ENCODE peak calls at places on chromosomes 2 and 18, in seven cellular contexts. One of them, this sample, is unnamed. For H3K4me1, the result is how much of the 10 kb centered on the place peaks cover.

GRCh38 chr2:37164757-37165156 is 8.0 kb upstream of the EIF2AK2 start:
- DNase-seq in body of pancreas: no peak
- DNase-seq in upper lobe of right lung: no peak
- DNase-seq in adrenal gland: no peak
- DNase-seq in ovary: no peak
- DNase-seq in psoas muscle: no peak
- DNase-seq in left lung: no peak
- DNase-seq in this sample: no peak

GRCh38 chr2:65974067-65974723 is 460.7 kb upstream of the MEIS1 start:
- DNase-seq in upper lobe of right lung: no peak
- DNase-seq in ovary: no peak
- DNase-seq in psoas muscle: no peak
- DNase-seq in body of pancreas: no peak
- DNase-seq in adrenal gland: no peak
- DNase-seq in left lung: no peak
- DNase-seq in this sample: no peak

GRCh38 chr2:37168217-37168981 is 11.6 kb upstream of the EIF2AK2 start:
- DNase-seq in body of pancreas: peak
- DNase-seq in left lung: peak
- DNase-seq in adrenal gland: peak
- DNase-seq in ovary: no peak
- DNase-seq in psoas muscle: no peak
- DNase-seq in upper lobe of right lung: no peak
- DNase-seq in this sample: peak

GRCh38 chr2:218877891-218878290 is 2.8 kb upstream of the WNT10A start:
- DNase-seq in psoas muscle: no peak
- DNase-seq in upper lobe of right lung: no peak
- DNase-seq in left lung: no peak
- DNase-seq in ovary: no peak
- DNase-seq in adrenal gland: no peak
- DNase-seq in body of pancreas: no peak
- DNase-seq in this sample: no peak

GRCh38 chr2:127569274-127570065 is 34.0 kb downstream of the MYO7B start:
- DNase-seq in psoas muscle: peak
- DNase-seq in ovary: no peak
- DNase-seq in upper lobe of right lung: peak
- DNase-seq in adrenal gland: peak
- DNase-seq in body of pancreas: no peak
- DNase-seq in left lung: no peak
- DNase-seq in this sample: no peak

GRCh38 chr2:38163006-38163405 is 87.1 kb upstream of the CYP1B1 start:
- DNase-seq in left lung: no peak
- DNase-seq in ovary: no peak
- DNase-seq in psoas muscle: no peak
- DNase-seq in adrenal gland: no peak
- DNase-seq in upper lobe of right lung: no peak
- DNase-seq in body of pancreas: no peak
- DNase-seq in this sample: no peak

GRCh38 chr2:98658816-98659486 is 50.6 kb downstream of the UNC50 start:
- DNase-seq in psoas muscle: no peak
- DNase-seq in left lung: no peak
- DNase-seq in upper lobe of right lung: no peak
- DNase-seq in adrenal gland: no peak
- DNase-seq in body of pancreas: no peak
- DNase-seq in ovary: no peak
- DNase-seq in this sample: no peak

GRCh38 chr2:104938226-104938941 is 84.5 kb downstream of the POU3F3 start:
- DNase-seq in left lung: no peak
- DNase-seq in body of pancreas: no peak
- DNase-seq in ovary: no peak
- DNase-seq in upper lobe of right lung: no peak
- DNase-seq in adrenal gland: no peak
- DNase-seq in psoas muscle: no peak
- DNase-seq in this sample: no peak

GRCh38 chr2:239928457-239929350 is 96.4 kb downstream of the NDUFA10 start:
- DNase-seq in ovary: peak
- DNase-seq in psoas muscle: no peak
- DNase-seq in adrenal gland: peak
- DNase-seq in left lung: peak
- DNase-seq in upper lobe of right lung: peak
- DNase-seq in body of pancreas: no peak
- DNase-seq in this sample: peak

GRCh38 chr2:45930396-45930792 is 278.9 kb downstream of the PRKCE start:
- DNase-seq in body of pancreas: no peak
- DNase-seq in left lung: no peak
- DNase-seq in adrenal gland: no peak
- DNase-seq in ovary: no peak
- DNase-seq in psoas muscle: no peak
- DNase-seq in upper lobe of right lung: no peak
- DNase-seq in this sample: no peak

DNA sequence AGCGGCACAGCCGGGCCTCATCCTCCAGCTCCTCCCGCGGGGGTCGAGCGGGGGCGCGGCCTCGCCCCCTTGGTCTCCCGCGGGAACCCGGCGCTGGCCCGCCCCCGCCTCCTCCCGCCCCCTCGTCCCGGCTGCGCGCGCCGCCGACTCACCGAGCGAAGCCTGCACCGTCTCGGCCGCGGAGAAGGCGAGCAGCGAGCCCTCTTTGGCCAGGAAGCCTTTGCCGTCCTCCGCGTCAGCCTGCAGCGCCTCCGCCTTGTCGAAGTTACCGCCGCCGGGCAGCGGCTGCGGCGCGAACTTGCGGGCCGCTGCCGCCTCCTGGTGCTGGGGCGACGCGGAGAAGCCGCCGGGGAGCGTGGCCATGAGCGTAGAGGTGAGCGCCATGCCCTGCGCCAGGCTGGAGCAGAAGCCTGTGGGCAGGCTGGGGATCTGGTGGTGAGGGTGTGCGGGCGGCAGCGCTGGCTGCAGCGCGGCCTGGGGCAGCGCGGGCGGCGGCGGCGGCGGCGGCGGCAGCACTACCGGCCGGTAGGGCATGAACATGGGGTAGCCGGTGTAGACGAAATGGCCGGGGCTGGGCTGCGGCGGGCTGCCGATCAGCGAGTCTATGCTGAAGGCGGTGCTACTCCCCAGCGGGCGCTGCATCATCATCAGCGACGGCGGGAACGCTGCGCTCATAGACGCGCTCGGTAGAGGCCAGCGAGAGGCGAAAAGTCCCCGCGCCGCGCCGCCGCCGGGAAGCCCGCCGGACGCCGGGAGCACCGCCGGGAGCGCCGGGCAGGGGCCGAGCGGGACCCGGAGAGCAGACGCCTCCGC is 683 bp downstream of the GBX2 start:
- DNase-seq in left lung: no peak
- DNase-seq in adrenal gland: no peak
- DNase-seq in body of pancreas: no peak
- DNase-seq in upper lobe of right lung: peak
- DNase-seq in psoas muscle: no peak
- DNase-seq in ovary: no peak
- DNase-seq in this sample: peak
- H3K4me1 ChIP-seq in left lung: under half
- H3K4me1 ChIP-seq in adrenal gland: under half
- H3K4me1 ChIP-seq in body of pancreas: half or more
- H3K4me1 ChIP-seq in upper lobe of right lung: under half
- H3K4me1 ChIP-seq in psoas muscle: under half
- H3K4me1 ChIP-seq in ovary: under half
- H3K4me1 ChIP-seq in this sample: under half

DNA sequence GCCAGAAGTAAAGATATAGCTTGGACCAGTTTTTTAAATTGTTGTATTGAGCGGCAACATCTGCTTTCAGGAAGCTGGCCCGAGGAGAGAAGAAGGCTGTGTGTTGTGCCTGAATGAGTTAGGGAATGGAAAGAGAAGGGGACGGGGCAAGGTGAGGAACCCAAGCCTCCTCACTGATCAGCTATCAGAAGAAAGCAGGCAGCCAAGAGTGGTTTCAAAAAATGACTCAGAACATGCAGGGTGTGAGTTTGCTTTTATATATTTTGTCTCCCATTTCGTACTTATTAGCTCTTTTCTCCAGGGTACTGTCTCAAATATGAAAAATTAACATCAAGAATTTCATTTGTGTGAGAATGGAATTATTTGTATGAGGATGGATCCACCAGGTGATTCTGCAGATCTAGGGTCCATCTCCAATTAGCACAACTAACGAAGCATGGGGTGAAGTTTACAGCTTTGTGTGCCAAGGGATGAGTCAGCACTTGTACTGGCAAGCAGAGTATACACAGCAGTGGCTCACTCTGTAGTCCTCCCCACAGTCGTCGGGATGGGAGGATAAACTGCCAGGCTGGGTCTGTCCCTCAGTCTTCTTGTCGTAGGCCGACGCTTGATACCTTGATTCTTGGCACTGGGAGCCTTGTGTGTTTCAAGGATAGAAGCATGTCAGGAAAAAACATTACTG is 175.6 kb downstream of the PIEZO2 start:
- DNase-seq in ovary: peak
- DNase-seq in upper lobe of right lung: no peak
- DNase-seq in psoas muscle: no peak
- DNase-seq in adrenal gland: no peak
- DNase-seq in body of pancreas: no peak
- DNase-seq in left lung: no peak
- DNase-seq in this sample: no peak
- H3K4me1 ChIP-seq in ovary: under half
- H3K4me1 ChIP-seq in upper lobe of right lung: under half
- H3K4me1 ChIP-seq in psoas muscle: under half
- H3K4me1 ChIP-seq in adrenal gland: under half
- H3K4me1 ChIP-seq in body of pancreas: under half
- H3K4me1 ChIP-seq in left lung: under half
- H3K4me1 ChIP-seq in this sample: under half

DNA sequence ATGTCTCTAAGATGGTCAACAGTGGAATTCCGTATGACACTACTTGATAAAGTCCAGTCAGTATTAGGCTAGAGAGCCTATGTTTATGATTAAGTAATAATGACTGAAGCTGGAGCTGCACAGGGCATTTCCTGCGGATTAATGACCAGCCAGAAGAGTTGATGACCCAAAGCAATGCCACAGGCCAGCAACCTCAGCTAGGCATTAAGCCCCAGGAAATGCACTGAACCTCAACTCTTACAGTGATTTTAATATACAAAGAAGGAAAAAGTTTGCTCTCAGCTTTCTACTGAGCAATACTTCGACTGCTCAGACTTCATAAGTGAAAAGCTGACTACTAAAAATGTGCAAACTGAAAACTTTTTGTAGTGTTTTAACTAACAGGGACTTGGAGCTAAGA is 3.9 kb downstream of the KCTD1 start:
- DNase-seq in body of pancreas: no peak
- DNase-seq in upper lobe of right lung: no peak
- DNase-seq in ovary: no peak
- DNase-seq in psoas muscle: no peak
- DNase-seq in adrenal gland: no peak
- DNase-seq in left lung: no peak
- DNase-seq in this sample: no peak
- H3K4me1 ChIP-seq in body of pancreas: half or more
- H3K4me1 ChIP-seq in upper lobe of right lung: under half
- H3K4me1 ChIP-seq in ovary: under half
- H3K4me1 ChIP-seq in psoas muscle: under half
- H3K4me1 ChIP-seq in adrenal gland: under half
- H3K4me1 ChIP-seq in left lung: under half
- H3K4me1 ChIP-seq in this sample: under half

GRCh38 chr2:230666885-230667712 is 45.5 kb upstream of the CAB39 start:
- DNase-seq in body of pancreas: no peak
- DNase-seq in upper lobe of right lung: no peak
- DNase-seq in psoas muscle: no peak
- DNase-seq in left lung: no peak
- DNase-seq in adrenal gland: no peak
- DNase-seq in ovary: no peak
- DNase-seq in this sample: no peak
- H3K4me1 ChIP-seq in body of pancreas: under half
- H3K4me1 ChIP-seq in upper lobe of right lung: under half
- H3K4me1 ChIP-seq in psoas muscle: half or more
- H3K4me1 ChIP-seq in left lung: under half
- H3K4me1 ChIP-seq in adrenal gland: under half
- H3K4me1 ChIP-seq in ovary: under half
- H3K4me1 ChIP-seq in this sample: under half

GRCh38 chr18:76452357-76452756 is 42.7 kb downstream of the ZNF516 start:
- DNase-seq in upper lobe of right lung: no peak
- DNase-seq in ovary: no peak
- DNase-seq in left lung: no peak
- DNase-seq in adrenal gland: no peak
- DNase-seq in psoas muscle: no peak
- DNase-seq in body of pancreas: no peak
- DNase-seq in this sample: peak
- H3K4me1 ChIP-seq in upper lobe of right lung: under half
- H3K4me1 ChIP-seq in ovary: under half
- H3K4me1 ChIP-seq in left lung: under half
- H3K4me1 ChIP-seq in adrenal gland: under half
- H3K4me1 ChIP-seq in psoas muscle: half or more
- H3K4me1 ChIP-seq in body of pancreas: under half
- H3K4me1 ChIP-seq in this sample: under half

This sample was measured in HAP-1.